ENCODE peak calls at places on chromosomes 6 and 20, in four cellular contexts. W is activated CD4-positive, alpha-beta T cell treated with anti-CD3 and anti-CD28 coated beads, Interleukin-2, amount 50 U/mL, for 24 hours; C is RPMI7951; P is NCI-H345. U is an unnamed sample.

GRCh38 chr6:1312193-1312443 is 220 bp downstream of the FOXQ1 start:
- DNase-seq in W (no peak), C (no peak), P (no peak), U (no peak)

GRCh38 chr6:107673076-107673494 is 151.0 kb downstream of the SCML4 start:
- DNase-seq in W (no peak), C (peak), P (no peak), U (no peak)

GRCh38 chr6:110881929-110882629 is 7.5 kb downstream of the AMD1 start:
- DNase-seq in W (no peak), C (no peak), P (no peak), U (no peak)

GRCh38 chr20:38165089-38165965 is at the start of gene TGM2:
- DNase-seq in W (no peak), C (peak), P (peak), U (no peak)

GRCh38 chr6:147161974-147162495 is 42.2 kb upstream of the STXBP5 start:
- DNase-seq in W (no peak), C (peak), P (no peak), U (no peak)

GRCh38 chr6:143126574-143126941 is 65.9 kb downstream of the AIG1 start:
- DNase-seq in W (no peak), C (no peak), P (no peak), U (no peak)

GRCh38 chr6:150033197-150033771 is 8.0 kb upstream of the RAET1L start:
- DNase-seq in W (no peak), C (no peak), P (no peak), U (no peak)

GRCh38 chr20:50283922-50284810 is 93.5 kb downstream of the CEBPB start:
- DNase-seq in W (no peak), C (peak), P (peak), U (no peak)

GRCh38 chr6:37004044-37004984 is 1.1 kb upstream of the FGD2 start:
- DNase-seq in W (no peak), C (no peak), P (peak), U (no peak)

GRCh38 chr6:39904946-39905639 is 29.2 kb downstream of the MOCS1 start:
- DNase-seq in W (no peak), C (no peak), P (no peak), U (no peak)

GRCh38 chr6:27867051-27867940 is 44.9 kb downstream of the OR2B2 start:
- DNase-seq in W (peak), C (peak), P (peak), U (no peak)

GRCh38 chr6:167125405-167125804 is 2.5 kb downstream of the CCR6 start:
- DNase-seq in W (no peak), C (no peak), P (no peak), U (no peak)

GRCh38 chr6:4671587-4672115 is 104.6 kb upstream of the CDYL start:
- DNase-seq in W (no peak), C (no peak), P (no peak), U (no peak)

GRCh38 chr6:79894939-79895338 is 52.4 kb downstream of the ELOVL4 start:
- DNase-seq in W (no peak), C (no peak), P (no peak), U (no peak)

GRCh38 chr20:8309638-8310037 is 177.6 kb downstream of the PLCB1 start:
- DNase-seq in W (no peak), C (no peak), P (no peak), U (no peak)

GRCh38 chr6:73942581-73942980 is 246.6 kb downstream of the CD109 start:
- DNase-seq in W (no peak), C (peak), P (no peak), U (no peak)

GRCh38 chr20:63739129-63740069 is at the start of gene SLC2A4RG:
- DNase-seq in W (no peak), C (peak), P (peak), U (peak)

GRCh38 chr20:51312480-51312783 is 230.1 kb downstream of the NFATC2 start:
- DNase-seq in W (no peak), C (no peak), P (no peak), U (no peak)

GRCh38 chr6:69796081-69796626 is 656 bp downstream of the LMBRD1 start:
- DNase-seq in W (peak), C (peak), P (peak), U (peak)

GRCh38 chr6:106609699-106610098 is 19.6 kb downstream of the RTN4IP1 start:
- DNase-seq in W (no peak), C (peak), P (peak), U (peak)

GRCh38 chr6:68031054-68031453 is 604.0 kb upstream of the ADGRB3 start:
- DNase-seq in W (no peak), C (no peak), P (no peak), U (no peak)

GRCh38 chr20:25223179-25223661 is 24.7 kb upstream of the PYGB start:
- DNase-seq in W (no peak), C (peak), P (no peak), U (no peak)